ENCODE peak calls at places on chromosome X, in four cellular contexts. H is H1, K is SK-N-SH, F is GM12878. V is an unnamed sample.
A peak's percentile ranks its signal among the peaks of the same experiment; 100 is the strongest.

GRCh38 chrX:123481908-123482873 is 250.7 kb downstream of the THOC2 start:
- DNase-seq in H (no peak), K (no peak), F (no peak), V (no peak)

GRCh38 chrX:130995351-130995967 is 62.7 kb upstream of the ARHGAP36 start:
- DNase-seq in H (no peak), K (no peak), F (no peak), V (no peak)

GRCh38 chrX:53686151-53686885 is at the start of gene HUWE1:
- DNase-seq in H (peak; percentile 57), K (peak; percentile 78), F (no peak), V (peak; percentile 86)

GRCh38 chrX:136999021-136999420 is 34.8 kb downstream of the GPR101 start:
- DNase-seq in H (no peak), K (no peak), F (no peak), V (no peak)

GRCh38 chrX:63421411-63421810 is 70.3 kb upstream of the SPIN4 start:
- DNase-seq in H (no peak), K (no peak), F (no peak), V (no peak)

GRCh38 chrX:24646745-24647182 is 383 bp downstream of the PCYT1B start:
- DNase-seq in H (peak; percentile 2), K (peak; percentile 10), F (no peak), V (no peak)

GRCh38 chrX:131778269-131779218 is 234.7 kb downstream of the OR13H1 start:
- DNase-seq in H (no peak), K (peak; percentile 67), F (peak; percentile 82), V (no peak)

GRCh38 chrX:20066968-20067708 is 49.6 kb downstream of the MAP7D2 start:
- DNase-seq in H (no peak), K (peak; percentile 57), F (no peak), V (peak; percentile 8)

GRCh38 chrX:82757614-82758013 is 750.5 kb upstream of the POU3F4 start:
- DNase-seq in H (no peak), K (no peak), F (no peak), V (no peak)

GRCh38 chrX:120457766-120458180 is 11.3 kb downstream of the LAMP2 start:
- DNase-seq in H (no peak), K (no peak), F (peak; percentile 12), V (no peak)

GRCh38 chrX:153922932-153923857 is 2.9 kb downstream of the ARHGAP4 start:
- DNase-seq in H (no peak), K (peak; percentile 90), F (no peak), V (no peak)

GRCh38 chrX:11792461-11793421 is 34.7 kb downstream of the MSL3 start:
- DNase-seq in H (no peak), K (no peak), F (peak; percentile 86), V (no peak)

GRCh38 chrX:31819455-31819854 is 747.6 kb upstream of the FTHL17 start:
- DNase-seq in H (no peak), K (no peak), F (no peak), V (no peak)

GRCh38 chrX:56468441-56468840 is 95.0 kb upstream of the UBQLN2 start:
- DNase-seq in H (no peak), K (no peak), F (no peak), V (no peak)

GRCh38 chrX:31314921-31315320 is 243.1 kb upstream of the FTHL17 start:
- DNase-seq in H (no peak), K (no peak), F (no peak), V (no peak)

GRCh38 chrX:143669395-143669794 is 33.5 kb upstream of the SLITRK4 start:
- DNase-seq in H (no peak), K (no peak), F (no peak), V (no peak)

GRCh38 chrX:120512627-120513026 is 43.5 kb upstream of the LAMP2 start:
- DNase-seq in H (no peak), K (no peak), F (no peak), V (no peak)

GRCh38 chrX:10017866-10018265 is 50.7 kb downstream of the CLDN34 start:
- DNase-seq in H (no peak), K (no peak), F (no peak), V (no peak)

GRCh38 chrX:10014462-10015373 is 47.6 kb downstream of the CLDN34 start:
- DNase-seq in H (peak; percentile 38), K (peak; percentile 92), F (no peak), V (peak; percentile 91)

GRCh38 chrX:10016516-10017132 is 49.5 kb downstream of the CLDN34 start:
- DNase-seq in H (no peak), K (no peak), F (no peak), V (no peak)

GRCh38 chrX:10012776-10013175 is 45.6 kb downstream of the CLDN34 start:
- DNase-seq in H (no peak), K (no peak), F (no peak), V (no peak)

DNA sequence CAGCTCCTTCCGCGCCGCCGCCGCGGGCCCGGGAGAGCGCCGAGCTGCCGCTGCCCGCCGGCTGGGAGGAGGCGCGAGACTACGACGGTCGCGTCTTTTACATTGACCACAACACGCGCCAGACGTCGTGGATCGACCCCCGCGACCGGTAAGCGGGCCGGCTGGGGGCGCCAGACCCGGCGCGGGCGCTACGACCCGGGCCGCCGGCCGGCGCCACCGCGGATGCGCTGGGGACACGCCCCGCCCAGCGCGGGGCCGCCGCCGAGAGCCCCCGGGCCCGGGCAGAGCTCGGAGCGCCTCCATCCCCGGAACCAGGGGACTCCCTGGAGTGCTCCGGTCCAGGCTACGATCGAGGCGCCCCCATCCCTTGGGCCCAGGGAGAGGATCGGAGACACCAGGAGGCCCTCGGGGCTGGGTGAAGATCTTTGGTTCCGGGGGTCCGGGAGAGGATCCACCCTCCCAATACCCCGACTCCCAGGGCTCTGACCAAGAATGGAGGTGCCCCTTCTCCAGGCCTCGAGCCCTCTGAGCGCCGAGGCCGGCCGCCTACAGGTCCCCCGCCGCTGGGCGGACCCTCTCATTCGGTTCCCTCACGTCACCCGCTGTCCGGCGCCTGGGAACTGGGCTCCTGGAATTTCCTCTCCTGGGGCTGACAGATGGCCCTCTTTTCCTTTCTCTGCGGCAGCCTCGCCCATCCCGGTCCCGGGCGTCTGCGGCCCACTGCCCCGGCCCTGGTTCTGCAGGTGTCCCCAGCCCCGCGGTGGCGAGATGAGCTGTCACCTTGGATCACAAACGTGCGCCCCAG is 48.8 kb downstream of the CLDN34 start:
- DNase-seq in H (no peak), K (peak; percentile 73), F (no peak), V (peak; percentile 20)
- TF ChIP-seq CTCF in H (no peak), K (no peak), F (no peak), V (peak; percentile 2)

DNA sequence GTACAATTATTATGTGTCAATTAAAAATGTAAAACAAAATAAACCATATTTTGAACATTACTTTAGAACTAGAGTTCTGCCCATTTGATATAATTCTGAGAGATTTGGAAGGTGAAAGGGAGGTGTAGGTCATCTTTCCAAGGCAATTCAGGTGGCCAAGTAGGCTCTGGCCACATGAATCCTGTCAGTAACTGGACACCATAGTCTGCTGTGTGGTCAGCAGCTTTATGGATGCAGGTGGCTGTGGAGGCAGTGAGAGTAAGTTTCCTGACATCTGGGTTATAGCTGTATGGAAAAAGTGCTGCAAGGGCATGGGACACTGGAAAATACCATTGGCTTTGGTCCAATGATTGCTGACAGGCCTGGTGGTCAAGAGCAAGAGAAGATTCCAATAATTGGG is 523.0 kb downstream of the MID1IP1 start:
- DNase-seq in H (no peak), K (peak; percentile 6), F (no peak), V (no peak)
- TF ChIP-seq NRF1 in H (no peak), K (no peak), F (no peak), V (no peak)

DNA sequence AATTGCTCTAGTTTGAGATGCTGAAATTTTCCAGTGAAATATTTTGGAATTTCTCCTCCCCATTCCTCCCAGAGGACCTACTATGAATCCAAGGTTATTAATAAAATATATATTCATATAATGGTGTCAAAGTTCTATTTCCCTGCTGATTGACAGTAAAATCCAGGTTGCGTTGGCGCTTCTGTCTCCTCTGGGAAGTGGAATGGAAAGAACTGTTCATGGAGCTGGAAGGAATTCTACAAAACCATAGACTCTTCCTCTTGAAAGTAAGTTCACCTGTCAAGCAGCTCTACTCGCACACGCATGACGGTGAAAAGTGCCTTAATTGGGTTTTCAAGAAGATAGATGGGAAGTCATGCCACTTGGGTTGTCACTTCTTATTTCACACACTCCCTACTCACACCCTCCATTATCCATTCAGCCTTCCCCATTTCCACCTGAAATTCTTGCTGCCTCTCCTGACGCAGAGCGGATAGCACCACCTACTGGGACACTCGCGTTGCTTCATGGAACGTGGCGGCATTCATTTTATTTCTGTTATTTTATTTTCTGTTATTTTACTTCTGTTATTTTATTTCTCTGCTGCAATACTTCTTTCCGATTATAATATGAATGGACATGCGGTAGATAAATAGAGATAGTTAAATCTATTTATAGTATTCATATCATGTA is 351.5 kb downstream of the NLGN4X start:
- DNase-seq in H (no peak), K (peak; percentile 21), F (no peak), V (peak; percentile 8)
- TF ChIP-seq CTCF in H (peak; percentile 56), K (peak; percentile 49), F (peak; percentile 48), V (peak; percentile 30)

DNA sequence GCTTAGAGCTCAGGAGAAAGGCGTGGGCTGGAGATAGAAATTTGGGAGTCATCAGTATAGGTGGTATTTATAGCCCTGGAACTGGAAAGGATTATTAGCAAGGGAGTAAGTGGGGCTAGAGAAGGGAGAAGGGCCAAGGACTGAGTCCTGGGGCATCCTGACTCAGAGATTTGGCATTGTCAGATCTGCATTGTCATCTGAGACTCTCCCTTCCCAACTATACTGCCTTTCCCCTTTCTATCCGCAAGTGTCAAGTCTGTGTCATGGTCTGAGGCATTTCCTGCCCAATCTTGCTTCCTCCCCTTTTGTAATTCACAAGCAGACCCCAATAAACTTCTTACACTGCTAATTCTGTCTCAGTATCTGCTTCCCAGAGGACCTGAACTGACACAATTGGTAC is 24.4 kb upstream of the SLC25A43 start:
- DNase-seq in H (no peak), K (no peak), F (no peak), V (no peak)
- TF ChIP-seq NRF1 in H (no peak), K (no peak), F (no peak), V (no peak)

GRCh38 chrX:129612396-129612795 is 42.4 kb downstream of the APLN start:
- DNase-seq in H (no peak), K (no peak), F (no peak), V (no peak)

GRCh38 chrX:129606918-129607317 is 47.8 kb downstream of the APLN start:
- DNase-seq in H (no peak), K (peak; percentile 72), F (peak; percentile 13), V (peak; percentile 71)

GRCh38 chrX:129613596-129613995 is 41.2 kb downstream of the APLN start:
- DNase-seq in H (no peak), K (no peak), F (no peak), V (no peak)

GRCh38 chrX:129609395-129609794 is 45.4 kb downstream of the APLN start:
- DNase-seq in H (no peak), K (no peak), F (no peak), V (peak; percentile 11)
- TF ChIP-seq CTCF in H (peak; percentile 19), K (peak; percentile 15), F (peak; percentile 12), V (peak; percentile 32)

DNA sequence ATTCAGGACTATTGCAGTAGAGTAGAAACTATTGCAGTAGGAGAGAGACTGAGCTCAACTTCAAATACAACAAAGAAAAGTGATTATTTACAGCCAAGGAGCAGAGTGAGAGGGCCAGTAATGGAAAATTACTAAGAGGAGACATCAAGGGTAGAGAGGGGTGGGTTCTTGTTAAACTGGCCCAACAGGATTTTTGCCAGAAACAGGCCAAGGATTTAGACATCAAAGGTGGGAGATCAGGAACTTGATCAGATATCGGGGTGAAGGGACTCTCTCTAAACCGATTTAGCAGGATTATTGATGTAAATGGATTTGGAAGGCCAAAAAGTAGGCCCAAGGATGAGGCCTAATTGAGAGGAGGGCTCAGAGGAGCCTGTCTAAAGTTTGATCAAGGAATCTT is 64.8 kb downstream of the IRS4 start:
- DNase-seq in H (no peak), K (no peak), F (no peak), V (no peak)
- TF ChIP-seq NRF1 in H (no peak), K (no peak), F (no peak), V (no peak)